ENCODE peak calls at places on chromosome 2, in five cellular contexts. One of them, this sample, is unnamed.

GRCh38 chr2:130807659-130808385 is 28.9 kb upstream of the ARHGEF4 start:
- DNase-seq in heart left ventricle: no peak
- DNase-seq in astrocyte of the spinal cord: no peak
- DNase-seq in AG09309: no peak
- DNase-seq in A549: no peak
- DNase-seq in this sample: no peak

GRCh38 chr2:162282765-162283425 is 35.6 kb downstream of the IFIH1 start:
- DNase-seq in heart left ventricle: no peak
- DNase-seq in astrocyte of the spinal cord: peak; percentile 34
- DNase-seq in AG09309: no peak
- DNase-seq in A549: no peak
- DNase-seq in this sample: peak; percentile 54

GRCh38 chr2:49598231-49598630 is 443.9 kb upstream of the FSHR start:
- DNase-seq in heart left ventricle: no peak
- DNase-seq in astrocyte of the spinal cord: no peak
- DNase-seq in AG09309: no peak
- DNase-seq in A549: no peak
- DNase-seq in this sample: no peak

GRCh38 chr2:191746809-191747208 is 68.9 kb downstream of the NABP1 start:
- DNase-seq in heart left ventricle: peak; percentile 6
- DNase-seq in astrocyte of the spinal cord: no peak
- DNase-seq in AG09309: no peak
- DNase-seq in A549: no peak
- DNase-seq in this sample: no peak

GRCh38 chr2:190819835-190820234 is 60.8 kb upstream of the GLS start:
- DNase-seq in heart left ventricle: no peak
- DNase-seq in astrocyte of the spinal cord: peak; percentile 41
- DNase-seq in AG09309: peak; percentile 93
- DNase-seq in A549: no peak
- DNase-seq in this sample: peak; percentile 97

GRCh38 chr2:69067866-69068265 is 54.9 kb downstream of the ANTXR1 start:
- DNase-seq in heart left ventricle: no peak
- DNase-seq in astrocyte of the spinal cord: no peak
- DNase-seq in AG09309: no peak
- DNase-seq in A549: no peak
- DNase-seq in this sample: no peak

GRCh38 chr2:29726976-29727375 is 194.4 kb downstream of the ALK start:
- DNase-seq in heart left ventricle: no peak
- DNase-seq in astrocyte of the spinal cord: no peak
- DNase-seq in AG09309: no peak
- DNase-seq in A549: no peak
- DNase-seq in this sample: no peak

GRCh38 chr2:219968685-219969345 is 341.4 kb downstream of the SLC4A3 start:
- DNase-seq in heart left ventricle: no peak
- DNase-seq in astrocyte of the spinal cord: peak; percentile 31
- DNase-seq in AG09309: peak; percentile 18
- DNase-seq in A549: peak; percentile 81
- DNase-seq in this sample: no peak

GRCh38 chr2:188364033-188364432 is 72.4 kb downstream of the GULP1 start:
- DNase-seq in heart left ventricle: no peak
- DNase-seq in astrocyte of the spinal cord: no peak
- DNase-seq in AG09309: no peak
- DNase-seq in A549: no peak
- DNase-seq in this sample: peak; percentile 45

GRCh38 chr2:206028101-206028500 is 57.9 kb downstream of the INO80D start:
- DNase-seq in heart left ventricle: no peak
- DNase-seq in astrocyte of the spinal cord: no peak
- DNase-seq in AG09309: no peak
- DNase-seq in A549: no peak
- DNase-seq in this sample: no peak

GRCh38 chr2:61759718-61760117 is 94.1 kb downstream of the FAM161A start:
- DNase-seq in heart left ventricle: no peak
- DNase-seq in astrocyte of the spinal cord: peak; percentile 71
- DNase-seq in AG09309: no peak
- DNase-seq in A549: peak; percentile 24
- DNase-seq in this sample: peak; percentile 89

GRCh38 chr2:240968731-240969624 is 29.4 kb upstream of the SNED1 start:
- DNase-seq in heart left ventricle: peak; percentile 19
- DNase-seq in astrocyte of the spinal cord: no peak
- DNase-seq in AG09309: no peak
- DNase-seq in A549: no peak
- DNase-seq in this sample: no peak

GRCh38 chr2:191758420-191759199 is 80.7 kb downstream of the NABP1 start:
- DNase-seq in heart left ventricle: peak; percentile 12
- DNase-seq in astrocyte of the spinal cord: peak; percentile 32
- DNase-seq in AG09309: no peak
- DNase-seq in A549: peak; percentile 77
- DNase-seq in this sample: peak; percentile 37

GRCh38 chr2:185734658-185735057 is 3.9 kb upstream of the FSIP2 start:
- DNase-seq in heart left ventricle: no peak
- DNase-seq in astrocyte of the spinal cord: no peak
- DNase-seq in AG09309: no peak
- DNase-seq in A549: no peak
- DNase-seq in this sample: no peak

GRCh38 chr2:7620255-7620654 is 703.0 kb downstream of the RNF144A start:
- DNase-seq in heart left ventricle: no peak
- DNase-seq in astrocyte of the spinal cord: no peak
- DNase-seq in AG09309: no peak
- DNase-seq in A549: no peak
- DNase-seq in this sample: no peak

GRCh38 chr2:183718246-183718645 is 594.0 kb downstream of the NUP35 start:
- DNase-seq in heart left ventricle: no peak
- DNase-seq in astrocyte of the spinal cord: no peak
- DNase-seq in AG09309: no peak
- DNase-seq in A549: no peak
- DNase-seq in this sample: no peak
- TF ChIP-seq CTCF in heart left ventricle: no peak
- TF ChIP-seq CTCF in astrocyte of the spinal cord: no peak
- TF ChIP-seq CTCF in AG09309: no peak
- TF ChIP-seq CTCF in A549: no peak
- TF ChIP-seq CTCF in this sample: no peak

DNA sequence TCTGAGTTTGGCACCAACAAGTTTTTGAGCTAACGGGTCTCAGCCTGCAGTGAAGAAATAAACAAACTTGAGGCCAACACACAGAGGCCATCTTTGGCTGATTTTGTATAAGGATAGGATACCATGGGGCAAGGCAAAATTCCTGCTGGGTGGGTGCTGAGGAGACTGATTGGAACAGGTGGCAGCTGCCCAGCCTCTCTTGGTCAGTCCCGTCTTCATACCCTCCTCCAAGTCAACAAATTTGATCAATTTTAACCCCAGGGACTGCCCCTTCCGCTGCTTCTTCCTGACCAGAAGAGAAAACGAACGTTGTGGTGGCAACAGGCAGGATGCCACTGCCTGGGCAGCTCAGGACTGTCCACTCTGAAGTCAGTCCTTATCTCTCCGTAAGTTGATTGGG is 139.3 kb downstream of the SPP2 start:
- DNase-seq in heart left ventricle: no peak
- DNase-seq in astrocyte of the spinal cord: no peak
- DNase-seq in AG09309: no peak
- DNase-seq in A549: no peak
- DNase-seq in this sample: no peak
- H3K4me3 ChIP-seq in heart left ventricle: no peak overlapping the region
- H3K4me3 ChIP-seq in astrocyte of the spinal cord: no peak overlapping the region
- H3K4me3 ChIP-seq in AG09309: no peak overlapping the region
- H3K4me3 ChIP-seq in A549: no peak overlapping the region
- H3K4me3 ChIP-seq in this sample: no peak overlapping the region

GRCh38 chr2:137873860-137874259 is 90.4 kb upstream of the HNMT start:
- DNase-seq in heart left ventricle: no peak
- DNase-seq in astrocyte of the spinal cord: no peak
- DNase-seq in AG09309: no peak
- DNase-seq in A549: no peak
- DNase-seq in this sample: no peak

GRCh38 chr2:137872577-137872976 is 91.7 kb upstream of the HNMT start:
- DNase-seq in heart left ventricle: no peak
- DNase-seq in astrocyte of the spinal cord: no peak
- DNase-seq in AG09309: no peak
- DNase-seq in A549: no peak
- DNase-seq in this sample: no peak

GRCh38 chr2:137865954-137866540 is 98.2 kb upstream of the HNMT start:
- DNase-seq in heart left ventricle: no peak
- DNase-seq in astrocyte of the spinal cord: peak; percentile 54
- DNase-seq in AG09309: peak; percentile 1
- DNase-seq in A549: peak; percentile 67
- DNase-seq in this sample: peak; percentile 49

DNA sequence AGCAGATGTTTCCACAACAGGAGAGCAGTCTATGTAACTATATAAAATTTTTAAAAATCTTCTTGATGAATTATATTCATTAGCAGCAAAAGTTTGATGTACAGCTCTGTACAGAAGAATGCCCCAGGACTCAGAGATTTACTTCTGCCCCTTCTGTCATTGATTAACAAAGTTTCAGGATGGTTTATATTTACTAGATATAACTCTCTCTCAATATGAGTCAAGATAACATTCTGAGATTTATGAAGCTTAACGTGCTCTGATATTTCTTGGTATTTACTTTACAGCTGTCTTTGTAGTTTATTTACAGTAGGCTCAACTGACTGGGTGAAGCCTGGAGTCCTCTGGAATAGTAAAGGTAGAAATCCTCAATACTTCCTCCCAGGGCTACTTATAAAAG is 93.6 kb upstream of the HNMT start:
- DNase-seq in heart left ventricle: no peak
- DNase-seq in astrocyte of the spinal cord: no peak
- DNase-seq in AG09309: no peak
- DNase-seq in A549: no peak
- DNase-seq in this sample: no peak
- TF ChIP-seq CTCF in heart left ventricle: no peak
- TF ChIP-seq CTCF in astrocyte of the spinal cord: no peak
- TF ChIP-seq CTCF in AG09309: no peak
- TF ChIP-seq CTCF in A549: no peak
- TF ChIP-seq CTCF in this sample: no peak

GRCh38 chr2:71455011-71455740 is 1.8 kb downstream of the DYSF start:
- DNase-seq in heart left ventricle: no peak
- DNase-seq in astrocyte of the spinal cord: no peak
- DNase-seq in AG09309: no peak
- DNase-seq in A549: no peak
- DNase-seq in this sample: no peak
- H3K4me3 ChIP-seq in heart left ventricle: no peak overlapping the region
- H3K4me3 ChIP-seq in astrocyte of the spinal cord: no peak overlapping the region
- H3K4me3 ChIP-seq in AG09309: no peak overlapping the region
- H3K4me3 ChIP-seq in A549: no peak overlapping the region
- H3K4me3 ChIP-seq in this sample: no peak overlapping the region

DNA sequence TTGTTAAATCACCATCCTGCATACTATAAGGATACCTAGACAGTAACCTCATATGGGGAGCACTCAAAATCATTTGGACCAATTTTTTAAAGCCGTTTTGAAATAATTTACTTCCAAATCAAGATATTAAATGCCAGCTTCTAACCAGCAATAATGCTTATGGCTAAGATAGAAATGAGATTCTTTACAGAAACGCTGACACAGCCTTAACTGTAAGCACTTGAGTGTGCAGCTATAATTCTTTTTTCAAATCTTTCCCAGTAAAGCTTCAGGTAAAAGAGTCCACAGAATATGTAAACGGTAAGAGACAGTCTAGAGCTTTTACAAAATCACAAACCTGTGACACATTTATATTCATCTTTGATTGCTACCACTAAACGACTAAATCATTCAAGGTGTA is 4.5 kb downstream of the NXPH2 start:
- DNase-seq in heart left ventricle: no peak
- DNase-seq in astrocyte of the spinal cord: no peak
- DNase-seq in AG09309: no peak
- DNase-seq in A549: no peak
- DNase-seq in this sample: no peak
- TF ChIP-seq CTCF in heart left ventricle: no peak
- TF ChIP-seq CTCF in astrocyte of the spinal cord: no peak
- TF ChIP-seq CTCF in AG09309: no peak
- TF ChIP-seq CTCF in A549: no peak
- TF ChIP-seq CTCF in this sample: no peak

GRCh38 chr2:134282638-134283400 is 28.9 kb downstream of the MGAT5 start:
- DNase-seq in heart left ventricle: no peak
- DNase-seq in astrocyte of the spinal cord: no peak
- DNase-seq in AG09309: no peak
- DNase-seq in A549: no peak
- DNase-seq in this sample: peak; percentile 20
- H3K4me3 ChIP-seq in heart left ventricle: no peak overlapping the region
- H3K4me3 ChIP-seq in astrocyte of the spinal cord: no peak overlapping the region
- H3K4me3 ChIP-seq in AG09309: no peak overlapping the region
- H3K4me3 ChIP-seq in A549: no peak overlapping the region
- H3K4me3 ChIP-seq in this sample: no peak overlapping the region

DNA sequence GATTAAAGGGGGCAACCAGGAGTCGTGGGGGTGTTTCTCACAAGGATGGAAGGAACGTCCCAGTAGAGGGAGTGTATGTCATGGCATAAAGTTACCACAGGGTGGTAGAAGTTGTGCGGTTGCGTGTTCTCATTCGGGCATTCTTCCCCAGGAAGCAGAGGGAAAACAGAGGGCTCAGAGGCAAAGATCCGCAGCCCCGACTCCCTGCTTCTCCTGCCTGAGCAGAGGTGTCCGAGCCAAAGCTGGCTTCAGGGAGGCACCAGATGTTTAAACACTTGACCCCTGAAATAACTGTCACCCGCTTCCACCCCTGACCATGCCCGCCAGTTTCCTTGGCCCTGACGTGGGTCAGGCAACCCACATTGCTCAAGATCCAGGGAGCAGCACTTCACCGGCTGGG is 83.7 kb downstream of the EN1 start:
- DNase-seq in heart left ventricle: no peak
- DNase-seq in astrocyte of the spinal cord: peak; percentile 8
- DNase-seq in AG09309: no peak
- DNase-seq in A549: peak; percentile 13
- DNase-seq in this sample: no peak
- TF ChIP-seq CTCF in heart left ventricle: no peak
- TF ChIP-seq CTCF in astrocyte of the spinal cord: peak; percentile 18
- TF ChIP-seq CTCF in AG09309: peak; percentile 41
- TF ChIP-seq CTCF in A549: no peak
- TF ChIP-seq CTCF in this sample: no peak

DNA sequence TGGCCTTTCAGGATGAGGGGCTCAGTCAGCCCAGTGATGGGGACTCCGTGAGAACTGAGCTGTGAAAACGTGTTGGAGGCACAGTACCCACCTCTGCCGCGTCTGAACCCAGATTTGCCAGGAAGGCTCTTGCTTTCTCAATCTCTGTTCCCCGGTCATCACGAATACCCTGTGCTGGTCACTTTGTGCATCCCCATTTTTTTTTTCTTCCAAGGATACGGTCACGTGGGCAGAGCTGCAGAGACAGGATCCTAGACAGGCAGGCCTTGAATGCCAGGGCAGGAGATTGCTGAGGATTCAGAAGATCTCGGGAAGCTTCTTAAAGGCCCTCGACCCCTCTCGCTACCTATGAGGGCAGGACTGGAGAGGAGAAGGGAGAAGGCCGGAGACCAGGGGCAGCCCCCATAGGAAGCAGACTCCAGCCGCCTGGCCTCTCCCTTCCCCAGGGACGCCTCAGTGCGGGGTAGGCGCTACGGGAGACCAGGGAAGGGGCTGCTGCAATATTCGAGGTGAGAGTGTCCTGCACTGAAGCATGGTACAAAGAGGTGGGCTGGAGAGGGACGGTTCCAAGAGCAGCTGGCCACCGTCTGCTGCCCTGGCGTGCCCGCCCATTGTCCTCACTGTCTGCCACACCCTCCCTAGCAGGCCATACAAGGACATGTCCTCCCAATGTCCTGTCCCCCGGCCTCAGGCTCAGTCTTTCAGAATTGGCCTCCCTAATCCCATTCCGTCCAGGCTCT is 29.0 kb upstream of the TAF1B start:
- DNase-seq in heart left ventricle: no peak
- DNase-seq in astrocyte of the spinal cord: no peak
- DNase-seq in AG09309: no peak
- DNase-seq in A549: no peak
- DNase-seq in this sample: no peak
- H3K4me3 ChIP-seq in heart left ventricle: no peak overlapping the region
- H3K4me3 ChIP-seq in astrocyte of the spinal cord: no peak overlapping the region
- H3K4me3 ChIP-seq in AG09309: peak overlapping the region; percentile 23
- H3K4me3 ChIP-seq in A549: peak overlapping the region; percentile 17
- H3K4me3 ChIP-seq in this sample: peak overlapping the region; percentile 29

This sample was measured in fibroblast of villous mesenchyme.